ENCODE peak calls at places on chromosomes 6 and 20, in six cellular contexts. One of them, this sample, is unnamed.

GRCh38 chr20:36542019-36542488 is 735 bp downstream of the MYL9 start:
- DNase-seq in upper lobe of left lung: peak
- DNase-seq in foreskin fibroblast: peak
- DNase-seq in spleen: peak
- DNase-seq in astrocyte of the cerebellum: no peak
- DNase-seq in right lobe of liver: no peak
- DNase-seq in this sample: no peak

GRCh38 chr20:57264151-57264792 is 2.2 kb downstream of the BMP7 start:
- DNase-seq in right lobe of liver: no peak
- DNase-seq in upper lobe of left lung: no peak
- DNase-seq in foreskin fibroblast: no peak
- DNase-seq in spleen: no peak
- DNase-seq in astrocyte of the cerebellum: no peak
- DNase-seq in this sample: no peak

GRCh38 chr20:54549523-54550326 is 74.3 kb downstream of the DOK5 start:
- DNase-seq in foreskin fibroblast: no peak
- DNase-seq in upper lobe of left lung: no peak
- DNase-seq in spleen: no peak
- DNase-seq in right lobe of liver: no peak
- DNase-seq in astrocyte of the cerebellum: no peak
- DNase-seq in this sample: no peak

GRCh38 chr6:138115877-138116660 is 8.8 kb upstream of the PERP start:
- DNase-seq in right lobe of liver: peak
- DNase-seq in astrocyte of the cerebellum: peak
- DNase-seq in upper lobe of left lung: peak
- DNase-seq in spleen: peak
- DNase-seq in foreskin fibroblast: peak
- DNase-seq in this sample: no peak

GRCh38 chr6:91097316-91097878 is 510.5 kb upstream of the MAP3K7 start:
- DNase-seq in astrocyte of the cerebellum: peak
- DNase-seq in upper lobe of left lung: no peak
- DNase-seq in right lobe of liver: no peak
- DNase-seq in spleen: no peak
- DNase-seq in foreskin fibroblast: no peak
- DNase-seq in this sample: no peak

GRCh38 chr6:44035621-44036020 is 91.6 kb downstream of the MRPL14 start:
- DNase-seq in right lobe of liver: no peak
- DNase-seq in upper lobe of left lung: no peak
- DNase-seq in foreskin fibroblast: peak
- DNase-seq in astrocyte of the cerebellum: no peak
- DNase-seq in spleen: no peak
- DNase-seq in this sample: no peak

GRCh38 chr6:134049176-134049575 is 3.2 kb downstream of the SLC2A12 start:
- DNase-seq in astrocyte of the cerebellum: no peak
- DNase-seq in spleen: no peak
- DNase-seq in foreskin fibroblast: no peak
- DNase-seq in right lobe of liver: no peak
- DNase-seq in upper lobe of left lung: no peak
- DNase-seq in this sample: no peak

GRCh38 chr20:18001131-18001921 is 32.5 kb downstream of the MGME1 start:
- DNase-seq in upper lobe of left lung: peak
- DNase-seq in foreskin fibroblast: peak
- DNase-seq in astrocyte of the cerebellum: peak
- DNase-seq in spleen: no peak
- DNase-seq in right lobe of liver: peak
- DNase-seq in this sample: no peak

GRCh38 chr20:49281059-49281912 is 3.4 kb upstream of the ZNFX1 start:
- DNase-seq in upper lobe of left lung: peak
- DNase-seq in spleen: no peak
- DNase-seq in right lobe of liver: no peak
- DNase-seq in foreskin fibroblast: peak
- DNase-seq in astrocyte of the cerebellum: no peak
- DNase-seq in this sample: no peak

GRCh38 chr6:151149788-151150187 is 90.0 kb upstream of the AKAP12 start:
- DNase-seq in astrocyte of the cerebellum: no peak
- DNase-seq in upper lobe of left lung: no peak
- DNase-seq in right lobe of liver: no peak
- DNase-seq in foreskin fibroblast: no peak
- DNase-seq in spleen: no peak
- DNase-seq in this sample: no peak

GRCh38 chr6:90296346-90297123 is at the start of gene BACH2:
- DNase-seq in spleen: peak
- DNase-seq in foreskin fibroblast: peak
- DNase-seq in upper lobe of left lung: peak
- DNase-seq in right lobe of liver: peak
- DNase-seq in astrocyte of the cerebellum: peak
- DNase-seq in this sample: peak

GRCh38 chr6:42707595-42707994 is 14.8 kb downstream of the PRPH2 start:
- DNase-seq in upper lobe of left lung: no peak
- DNase-seq in right lobe of liver: no peak
- DNase-seq in spleen: no peak
- DNase-seq in foreskin fibroblast: no peak
- DNase-seq in astrocyte of the cerebellum: no peak
- DNase-seq in this sample: no peak

GRCh38 chr6:24936641-24937317 is 1.0 kb upstream of the RIPOR2 start:
- DNase-seq in right lobe of liver: no peak
- DNase-seq in spleen: no peak
- DNase-seq in foreskin fibroblast: no peak
- DNase-seq in astrocyte of the cerebellum: no peak
- DNase-seq in upper lobe of left lung: no peak
- DNase-seq in this sample: no peak

GRCh38 chr20:16501236-16501635 is 72.0 kb downstream of the KIF16B start:
- DNase-seq in astrocyte of the cerebellum: no peak
- DNase-seq in upper lobe of left lung: no peak
- DNase-seq in right lobe of liver: no peak
- DNase-seq in spleen: no peak
- DNase-seq in foreskin fibroblast: no peak
- DNase-seq in this sample: no peak

GRCh38 chr20:61844621-61845020 is 221.1 kb downstream of the TAF4 start:
- DNase-seq in foreskin fibroblast: no peak
- DNase-seq in astrocyte of the cerebellum: no peak
- DNase-seq in right lobe of liver: peak
- DNase-seq in spleen: peak
- DNase-seq in upper lobe of left lung: no peak
- DNase-seq in this sample: no peak

GRCh38 chr6:85418059-85418458 is 31.8 kb upstream of the NT5E start:
- DNase-seq in astrocyte of the cerebellum: no peak
- DNase-seq in upper lobe of left lung: no peak
- DNase-seq in foreskin fibroblast: peak
- DNase-seq in spleen: no peak
- DNase-seq in right lobe of liver: no peak
- DNase-seq in this sample: no peak

GRCh38 chr6:118709859-118710350 is 58.5 kb upstream of the CEP85L start:
- DNase-seq in astrocyte of the cerebellum: peak
- DNase-seq in right lobe of liver: no peak
- DNase-seq in upper lobe of left lung: peak
- DNase-seq in foreskin fibroblast: peak
- DNase-seq in spleen: peak
- DNase-seq in this sample: no peak

GRCh38 chr6:115602471-115602870 is 458.2 kb downstream of the FRK start:
- DNase-seq in foreskin fibroblast: no peak
- DNase-seq in upper lobe of left lung: no peak
- DNase-seq in astrocyte of the cerebellum: peak
- DNase-seq in right lobe of liver: no peak
- DNase-seq in spleen: no peak
- DNase-seq in this sample: no peak

GRCh38 chr6:26116267-26116666 is 29.0 kb downstream of the HFE start:
- DNase-seq in astrocyte of the cerebellum: no peak
- DNase-seq in upper lobe of left lung: no peak
- DNase-seq in spleen: no peak
- DNase-seq in right lobe of liver: no peak
- DNase-seq in foreskin fibroblast: no peak
- DNase-seq in this sample: no peak

GRCh38 chr20:1337441-1337840 is 8.5 kb upstream of the SDCBP2 start:
- DNase-seq in upper lobe of left lung: no peak
- DNase-seq in spleen: no peak
- DNase-seq in foreskin fibroblast: no peak
- DNase-seq in right lobe of liver: no peak
- DNase-seq in astrocyte of the cerebellum: no peak
- DNase-seq in this sample: peak

GRCh38 chr6:110520992-110521543 is 44.7 kb upstream of the SLC22A16 start:
- DNase-seq in upper lobe of left lung: no peak
- DNase-seq in right lobe of liver: no peak
- DNase-seq in astrocyte of the cerebellum: no peak
- DNase-seq in spleen: no peak
- DNase-seq in foreskin fibroblast: no peak
- DNase-seq in this sample: no peak

GRCh38 chr6:110520188-110520956 is 44.0 kb upstream of the SLC22A16 start:
- DNase-seq in spleen: no peak
- DNase-seq in upper lobe of left lung: no peak
- DNase-seq in right lobe of liver: no peak
- DNase-seq in astrocyte of the cerebellum: no peak
- DNase-seq in foreskin fibroblast: no peak
- DNase-seq in this sample: no peak

GRCh38 chr6:110517601-110518280 is 41.3 kb upstream of the SLC22A16 start:
- DNase-seq in spleen: no peak
- DNase-seq in upper lobe of left lung: no peak
- DNase-seq in foreskin fibroblast: peak
- DNase-seq in right lobe of liver: no peak
- DNase-seq in astrocyte of the cerebellum: no peak
- DNase-seq in this sample: no peak

GRCh38 chr6:110517034-110517433 is 40.6 kb upstream of the SLC22A16 start:
- DNase-seq in astrocyte of the cerebellum: no peak
- DNase-seq in upper lobe of left lung: no peak
- DNase-seq in right lobe of liver: no peak
- DNase-seq in foreskin fibroblast: no peak
- DNase-seq in spleen: no peak
- DNase-seq in this sample: no peak

DNA sequence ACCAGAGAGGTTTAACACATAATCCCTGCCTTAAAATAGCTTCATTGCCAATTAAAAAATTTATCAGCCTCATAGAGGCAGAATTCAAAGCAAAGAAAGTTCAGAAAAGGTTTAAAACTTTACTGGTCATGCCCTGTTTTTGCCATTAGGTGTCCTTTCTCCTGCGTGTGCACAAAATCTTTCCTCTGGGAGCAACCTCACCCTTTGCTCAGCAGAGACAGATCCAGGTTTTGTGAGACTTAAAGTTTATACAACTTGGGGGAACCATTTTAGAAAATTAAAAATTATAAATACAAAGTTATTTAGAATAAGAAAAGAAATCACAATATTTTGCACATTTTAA is 41.8 kb upstream of the SLC22A16 start:
- DNase-seq in astrocyte of the cerebellum: no peak
- DNase-seq in spleen: no peak
- DNase-seq in upper lobe of left lung: no peak
- DNase-seq in right lobe of liver: no peak
- DNase-seq in foreskin fibroblast: peak
- DNase-seq in this sample: no peak
- TF ChIP-seq CTCF in astrocyte of the cerebellum: peak
- TF ChIP-seq CTCF in spleen: no peak
- TF ChIP-seq CTCF in upper lobe of left lung: no peak
- TF ChIP-seq CTCF in right lobe of liver: peak
- TF ChIP-seq CTCF in foreskin fibroblast: peak
- TF ChIP-seq CTCF in this sample: no peak

GRCh38 chr6:27472182-27472616 is 706 bp downstream of the ZNF184 start:
- DNase-seq in spleen: no peak
- DNase-seq in right lobe of liver: peak
- DNase-seq in foreskin fibroblast: peak
- DNase-seq in astrocyte of the cerebellum: no peak
- DNase-seq in upper lobe of left lung: peak
- DNase-seq in this sample: no peak
- TF ChIP-seq CTCF in spleen: no peak
- TF ChIP-seq CTCF in right lobe of liver: no peak
- TF ChIP-seq CTCF in foreskin fibroblast: no peak
- TF ChIP-seq CTCF in astrocyte of the cerebellum: no peak
- TF ChIP-seq CTCF in upper lobe of left lung: no peak
- TF ChIP-seq CTCF in this sample: no peak

GRCh38 chr6:100229512-100229911 is 235.2 kb downstream of the SIM1 start:
- DNase-seq in foreskin fibroblast: no peak
- DNase-seq in spleen: no peak
- DNase-seq in astrocyte of the cerebellum: no peak
- DNase-seq in right lobe of liver: no peak
- DNase-seq in upper lobe of left lung: peak
- DNase-seq in this sample: no peak

GRCh38 chr6:100226811-100227210 is 232.8 kb upstream of the MCHR2 start:
- DNase-seq in astrocyte of the cerebellum: no peak
- DNase-seq in foreskin fibroblast: no peak
- DNase-seq in spleen: no peak
- DNase-seq in upper lobe of left lung: no peak
- DNase-seq in right lobe of liver: no peak
- DNase-seq in this sample: no peak

GRCh38 chr6:100230976-100231316 is 233.8 kb downstream of the SIM1 start:
- DNase-seq in upper lobe of left lung: no peak
- DNase-seq in foreskin fibroblast: peak
- DNase-seq in right lobe of liver: no peak
- DNase-seq in astrocyte of the cerebellum: no peak
- DNase-seq in spleen: no peak
- DNase-seq in this sample: no peak

GRCh38 chr6:100230115-100230975 is 234.4 kb downstream of the SIM1 start:
- DNase-seq in right lobe of liver: no peak
- DNase-seq in foreskin fibroblast: peak
- DNase-seq in astrocyte of the cerebellum: no peak
- DNase-seq in upper lobe of left lung: no peak
- DNase-seq in spleen: no peak
- DNase-seq in this sample: no peak

DNA sequence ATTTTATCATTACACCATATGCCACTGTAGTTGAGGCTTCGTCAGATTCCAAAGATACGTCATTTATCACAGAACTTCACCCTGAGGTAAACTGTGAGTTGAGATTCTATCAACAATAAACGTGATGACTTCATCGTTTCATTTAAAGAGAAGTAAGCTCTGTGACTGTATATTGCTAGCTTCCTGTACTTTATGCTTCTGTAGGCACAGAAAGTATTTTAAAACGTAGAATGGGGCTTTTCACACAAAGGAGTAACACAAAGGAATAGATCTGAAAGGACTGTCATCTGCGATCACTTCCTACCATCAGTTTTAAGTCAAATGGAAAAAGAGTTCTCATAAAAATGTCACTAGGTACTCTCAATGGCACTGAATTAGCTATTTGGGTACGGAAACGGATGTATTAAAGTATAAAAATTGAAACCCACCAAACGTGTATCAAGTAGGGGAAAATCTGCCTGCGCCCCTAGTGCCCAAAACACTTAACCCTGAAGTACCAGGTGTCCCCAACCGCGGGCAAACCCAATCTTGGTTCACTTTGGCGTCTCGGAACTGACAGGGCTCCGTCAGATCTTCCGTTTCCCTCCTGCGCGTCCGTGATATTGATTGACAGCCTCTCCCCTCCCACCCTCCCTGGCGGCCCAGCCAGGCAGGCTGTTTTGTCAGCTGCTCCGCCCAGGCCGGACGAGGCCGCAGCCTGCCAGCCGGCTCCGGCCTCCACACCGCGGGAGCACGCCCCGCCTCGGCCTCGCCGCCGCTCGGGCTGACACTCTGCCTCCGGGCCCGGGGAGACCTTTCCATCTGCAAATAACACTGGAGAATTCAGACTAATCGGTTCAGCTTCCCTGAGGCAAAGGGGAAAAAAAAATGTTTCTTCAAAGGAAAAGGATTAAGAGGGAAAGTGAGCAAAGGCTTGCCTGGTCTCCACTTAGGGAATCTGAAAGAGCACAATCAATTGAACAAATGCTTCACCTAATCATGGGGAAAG is 234.7 kb upstream of the MCHR2 start:
- DNase-seq in upper lobe of left lung: peak
- DNase-seq in foreskin fibroblast: peak
- DNase-seq in right lobe of liver: peak
- DNase-seq in astrocyte of the cerebellum: no peak
- DNase-seq in spleen: peak
- DNase-seq in this sample: peak
- TF ChIP-seq CTCF in upper lobe of left lung: no peak
- TF ChIP-seq CTCF in foreskin fibroblast: no peak
- TF ChIP-seq CTCF in right lobe of liver: no peak
- TF ChIP-seq CTCF in astrocyte of the cerebellum: peak
- TF ChIP-seq CTCF in spleen: no peak
- TF ChIP-seq CTCF in this sample: no peak

GRCh38 chr6:79762370-79762769 is 131.2 kb downstream of the SH3BGRL2 start:
- DNase-seq in astrocyte of the cerebellum: no peak
- DNase-seq in foreskin fibroblast: peak
- DNase-seq in spleen: no peak
- DNase-seq in right lobe of liver: no peak
- DNase-seq in upper lobe of left lung: no peak
- DNase-seq in this sample: no peak
- TF ChIP-seq CTCF in astrocyte of the cerebellum: no peak
- TF ChIP-seq CTCF in foreskin fibroblast: peak
- TF ChIP-seq CTCF in spleen: no peak
- TF ChIP-seq CTCF in right lobe of liver: peak
- TF ChIP-seq CTCF in upper lobe of left lung: no peak
- TF ChIP-seq CTCF in this sample: no peak